ENCODE peak calls at places on chromosomes 5 and 9, in nine cellular contexts. W is left ventricle myocardium inferior; K is upper lobe of right lung; H is lower lobe of right lung; X is CD8-positive, alpha-beta T cell; G is fibroblast of lung; L is cardiac muscle cell; I is PC-9; B is BJ. T is an unnamed sample.

GRCh38 chr9:93126151-93126781 is 7.8 kb downstream of the NINJ1 start:
- DNase-seq in W (peak; percentile 16), K (peak; percentile 61), H (peak; percentile 47), X (no peak), G (no peak), L (no peak), I (no peak), B (no peak), T (peak; percentile 6)

GRCh38 chr5:80934751-80935150 is 25.4 kb upstream of the RASGRF2 start:
- DNase-seq in W (no peak), K (no peak), H (no peak), X (no peak), G (no peak), L (no peak), I (no peak), B (no peak), T (no peak)

GRCh38 chr5:75337366-75338021 is 474 bp downstream of the HMGCR start:
- DNase-seq in W (no peak), K (peak; percentile 80), H (no peak), X (peak; percentile 32), G (peak; percentile 24), L (peak; percentile 6), I (no peak), B (no peak), T (no peak)

GRCh38 chr9:68822596-68823165 is 117.6 kb downstream of the PIP5K1B start:
- DNase-seq in W (peak; percentile 60), K (no peak), H (no peak), X (no peak), G (no peak), L (peak; percentile 73), I (no peak), B (no peak), T (no peak)

GRCh38 chr9:116000748-116001329 is 152.8 kb upstream of the PAPPA start:
- DNase-seq in W (no peak), K (no peak), H (no peak), X (no peak), G (no peak), L (no peak), I (no peak), B (no peak), T (no peak)

GRCh38 chr9:111099199-111100005 is 61.1 kb upstream of the LPAR1 start:
- DNase-seq in W (no peak), K (no peak), H (no peak), X (no peak), G (no peak), L (no peak), I (no peak), B (peak; percentile 41), T (no peak)

GRCh38 chr9:134724231-134724911 is 82.8 kb downstream of the COL5A1 start:
- DNase-seq in W (peak; percentile 55), K (no peak), H (no peak), X (no peak), G (peak; percentile 63), L (no peak), I (no peak), B (no peak), T (no peak)

GRCh38 chr9:71685394-71685793 is 82.9 kb downstream of the CEMIP2 start:
- DNase-seq in W (no peak), K (no peak), H (no peak), X (peak; percentile 40), G (peak; percentile 47), L (no peak), I (peak; percentile 91), B (no peak), T (no peak)

GRCh38 chr9:107282268-107282667 is 811 bp upstream of the RAD23B start:
- DNase-seq in W (no peak), K (no peak), H (no peak), X (peak; percentile 17), G (no peak), L (no peak), I (no peak), B (no peak), T (no peak)

GRCh38 chr9:132369421-132369820 is 14.6 kb upstream of the SETX start:
- DNase-seq in W (no peak), K (no peak), H (no peak), X (no peak), G (no peak), L (no peak), I (no peak), B (no peak), T (no peak)

GRCh38 chr9:113317777-113318176 is 14.6 kb upstream of the RNF183 start:
- DNase-seq in W (no peak), K (no peak), H (no peak), X (no peak), G (no peak), L (peak; percentile 46), I (no peak), B (no peak), T (no peak)

GRCh38 chr9:122122468-122122867 is 29.4 kb upstream of the TTLL11 start:
- DNase-seq in W (no peak), K (no peak), H (no peak), X (no peak), G (no peak), L (no peak), I (peak; percentile 22), B (no peak), T (no peak)

GRCh38 chr9:93301911-93302525 is 118.1 kb downstream of the WNK2 start:
- DNase-seq in W (no peak), K (peak; percentile 60), H (peak; percentile 37), X (no peak), G (no peak), L (no peak), I (no peak), B (no peak), T (no peak)

GRCh38 chr9:135012166-135012565 is 75.3 kb upstream of the OLFM1 start:
- DNase-seq in W (no peak), K (no peak), H (no peak), X (no peak), G (no peak), L (no peak), I (no peak), B (no peak), T (no peak)

GRCh38 chr5:169832236-169832635 is 148.1 kb downstream of the INSYN2B start:
- DNase-seq in W (no peak), K (no peak), H (no peak), X (no peak), G (no peak), L (no peak), I (no peak), B (no peak), T (no peak)

GRCh38 chr5:3377831-3378230 is 217.8 kb upstream of the IRX1 start:
- DNase-seq in W (no peak), K (no peak), H (no peak), X (no peak), G (no peak), L (no peak), I (no peak), B (no peak), T (no peak)

GRCh38 chr5:135437796-135438560 is 9.2 kb downstream of the DCANP1 start:
- DNase-seq in W (peak; percentile 60), K (peak; percentile 64), H (no peak), X (peak; percentile 7), G (peak; percentile 94), L (peak; percentile 90), I (peak; percentile 46), B (peak; percentile 78), T (no peak)

DNA sequence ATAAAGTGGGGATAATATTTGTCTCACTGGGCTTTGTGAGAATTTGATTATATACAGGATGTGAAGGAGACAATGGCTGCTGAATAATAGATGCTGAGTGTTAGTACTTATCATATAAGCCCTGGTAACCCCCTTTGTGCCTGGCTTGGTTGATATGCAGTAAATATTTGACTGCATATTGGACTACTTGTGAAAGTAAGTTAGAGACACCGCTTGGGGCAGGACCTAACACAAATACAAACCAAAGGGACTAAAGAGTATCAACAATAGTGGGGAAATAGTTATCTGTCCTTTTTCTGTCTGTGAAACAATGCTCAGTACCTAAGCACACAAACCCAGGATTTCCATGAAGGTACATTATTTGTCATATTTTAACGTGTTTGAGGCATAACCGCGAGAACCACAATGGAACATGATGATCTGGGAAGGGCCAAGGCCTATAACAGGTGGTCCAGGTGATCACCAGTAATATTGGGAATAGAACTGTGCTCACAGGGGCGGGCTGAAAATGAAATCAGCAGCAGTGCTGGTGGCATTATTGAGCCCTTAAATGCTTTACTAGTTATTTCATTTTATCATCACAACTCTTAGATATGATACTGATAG is 138.2 kb upstream of the SMARCA2 start:
- DNase-seq in W (no peak), K (no peak), H (no peak), X (no peak), G (no peak), L (no peak), I (no peak), B (no peak), T (peak; percentile 45)
- H3K4me3 ChIP-seq in W (no peak overlapping the region), K (no peak overlapping the region), H (no peak overlapping the region), X (no peak overlapping the region), G (no peak overlapping the region), L (no peak overlapping the region), I (no peak overlapping the region), B (no peak overlapping the region), T (no peak overlapping the region)

DNA sequence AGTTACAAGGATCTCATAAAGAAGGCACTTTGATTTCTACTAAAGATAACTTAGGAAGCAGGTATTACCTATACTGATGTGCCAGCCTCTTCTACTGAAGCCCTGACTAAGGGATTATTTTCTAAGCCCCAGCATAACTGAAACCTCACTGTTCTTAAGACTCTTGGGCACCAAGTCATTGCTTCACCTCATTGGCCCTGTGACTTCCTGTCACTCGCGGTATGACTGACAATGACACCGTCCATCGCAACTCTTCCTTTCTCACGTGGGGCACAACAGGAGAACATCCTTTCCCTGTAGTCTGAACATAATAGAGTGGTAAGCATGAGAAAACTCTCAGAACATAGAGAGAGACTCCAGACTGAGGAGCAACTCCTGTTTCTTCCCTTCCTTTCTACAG is 6.4 kb downstream of the OR2V2 start:
- DNase-seq in W (no peak), K (no peak), H (no peak), X (no peak), G (no peak), L (no peak), I (no peak), B (no peak), T (no peak)
- TF ChIP-seq CTCF in W (no peak), K (no peak), H (no peak), X (no peak), G (no peak), L (no peak), I (no peak), B (no peak), T (no peak)

DNA sequence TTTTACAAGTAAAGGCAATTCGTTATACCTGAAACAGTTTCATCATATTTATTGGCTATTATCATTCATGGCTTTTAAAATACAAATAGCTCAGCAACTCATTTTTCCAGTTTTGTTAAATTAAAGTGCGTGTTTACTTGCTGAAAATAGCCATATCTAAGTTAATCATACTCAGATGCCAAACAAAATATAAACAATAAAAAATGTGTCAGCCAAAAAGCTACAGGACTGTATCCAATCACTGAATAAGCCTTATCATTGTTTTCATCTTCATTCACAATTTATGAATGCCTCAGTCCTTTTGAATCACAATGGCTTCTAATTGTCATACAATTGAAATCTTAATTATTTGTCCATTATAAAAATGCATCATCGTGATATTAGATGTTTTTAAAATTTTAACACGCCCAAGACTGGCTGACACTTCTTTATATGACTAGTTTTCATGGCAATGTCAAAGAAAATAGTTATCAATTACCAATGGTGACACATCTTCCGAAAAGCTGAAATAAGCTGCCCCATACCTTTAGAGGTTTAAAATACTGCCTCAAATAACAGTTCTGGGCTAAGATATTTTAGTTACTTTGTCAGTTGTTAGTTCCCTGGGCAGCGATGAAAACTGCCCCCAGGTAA is 1.9 kb downstream of the NFIB start:
- DNase-seq in W (no peak), K (no peak), H (no peak), X (no peak), G (no peak), L (no peak), I (peak; percentile 48), B (no peak), T (no peak)
- H3K36me3 ChIP-seq in W (peaks cover under 1% of the 10 kb centered on the region), K (peaks cover under 1% of the 10 kb centered on the region), H (no peaks in the 10 kb centered on the region), X (no peaks in the 10 kb centered on the region), G (no peaks in the 10 kb centered on the region), L (no peaks in the 10 kb centered on the region), I (no peaks in the 10 kb centered on the region), B (no peaks in the 10 kb centered on the region), T (no peaks in the 10 kb centered on the region)

GRCh38 chr5:16152601-16153568 is 26.7 kb downstream of the MARCHF11 start:
- DNase-seq in W (no peak), K (no peak), H (no peak), X (no peak), G (no peak), L (no peak), I (no peak), B (no peak), T (no peak)
- H3K4me3 ChIP-seq in W (peak overlapping the region; percentile 48), K (no peak overlapping the region), H (no peak overlapping the region), X (no peak overlapping the region), G (no peak overlapping the region), L (no peak overlapping the region), I (no peak overlapping the region), B (no peak overlapping the region), T (no peak overlapping the region)